ENCODE peak calls at places on chromosomes 12 and 14, in seven cellular contexts. C is PC-3; A is HL-60; T is fibroblast of lung; G is CD8-positive, alpha-beta memory T cell; K is tibial nerve; Q is thoracic aorta. I is an unnamed sample.
A peak's percentile ranks its signal among the peaks of the same experiment; 100 is the strongest.

GRCh38 chr14:95460647-95461478 is 55.6 kb downstream of the SYNE3 start:
- DNase-seq in G (no peak), Q (peak; percentile 45), T (peak; percentile 80), C (peak; percentile 45), K (no peak), A (no peak), I (peak; percentile 11)

GRCh38 chr12:6141048-6141447 is 16.6 kb upstream of the VWF start:
- DNase-seq in K (peak; percentile 26), T (no peak), A (peak; percentile 70), C (no peak), G (no peak), Q (no peak), I (no peak)

GRCh38 chr12:117472983-117473382 is 111.6 kb upstream of the NOS1 start:
- DNase-seq in Q (no peak), T (no peak), C (peak; percentile 33), A (no peak), G (no peak), K (no peak), I (peak; percentile 20)

GRCh38 chr12:124392271-124392990 is 97.5 kb downstream of the RFLNA start:
- DNase-seq in C (no peak), K (no peak), T (peak; percentile 74), Q (no peak), G (no peak), A (peak; percentile 74), I (no peak)

GRCh38 chr12:110266381-110266909 is 14.6 kb upstream of the ATP2A2 start:
- DNase-seq in G (no peak), T (no peak), C (no peak), K (no peak), A (no peak), Q (no peak), I (no peak)

GRCh38 chr14:101077511-101078074 is 174.1 kb upstream of the RTL1 start:
- DNase-seq in K (no peak), T (peak; percentile 68), Q (no peak), C (no peak), A (no peak), G (no peak), I (no peak)

GRCh38 chr14:94048676-94049624 is 22.8 kb downstream of the OTUB2 start:
- DNase-seq in A (no peak), T (no peak), K (no peak), G (no peak), Q (no peak), C (no peak), I (no peak)

GRCh38 chr12:51752490-51752889 is 96.0 kb downstream of the FIGNL2 start:
- DNase-seq in T (peak; percentile 91), K (peak; percentile 48), Q (peak; percentile 31), G (no peak), A (no peak), C (peak; percentile 33), I (peak; percentile 65)

GRCh38 chr12:16807731-16808130 is 201.8 kb upstream of the LMO3 start:
- DNase-seq in Q (no peak), G (no peak), T (no peak), C (no peak), A (no peak), K (no peak), I (no peak)

GRCh38 chr14:73125169-73125588 is 11.1 kb upstream of the PSEN1 start:
- DNase-seq in C (no peak), K (no peak), Q (no peak), T (no peak), G (no peak), A (no peak), I (no peak)

GRCh38 chr12:130266751-130267150 is 70.9 kb upstream of the PIWIL1 start:
- DNase-seq in Q (no peak), A (no peak), G (no peak), K (no peak), C (no peak), T (no peak), I (no peak)

GRCh38 chr14:89221109-89221508 is 195.9 kb downstream of the FOXN3 start:
- DNase-seq in C (peak; percentile 20), Q (no peak), A (no peak), T (peak; percentile 84), K (no peak), G (no peak), I (no peak)

GRCh38 chr12:11812558-11813421 is 163.3 kb downstream of the ETV6 start:
- DNase-seq in Q (no peak), G (no peak), C (no peak), A (no peak), K (no peak), T (peak; percentile 70), I (no peak)

GRCh38 chr12:11814362-11814761 is 164.9 kb downstream of the ETV6 start:
- DNase-seq in Q (no peak), A (no peak), C (peak; percentile 54), K (no peak), G (no peak), T (peak; percentile 89), I (no peak)

GRCh38 chr12:11810962-11811361 is 161.5 kb downstream of the ETV6 start:
- DNase-seq in G (no peak), Q (no peak), T (peak; percentile 14), K (no peak), A (no peak), C (no peak), I (no peak)

GRCh38 chr12:11815397-11815796 is 165.9 kb downstream of the ETV6 start:
- DNase-seq in Q (no peak), T (no peak), A (no peak), G (no peak), C (peak; percentile 22), K (no peak), I (no peak)

DNA sequence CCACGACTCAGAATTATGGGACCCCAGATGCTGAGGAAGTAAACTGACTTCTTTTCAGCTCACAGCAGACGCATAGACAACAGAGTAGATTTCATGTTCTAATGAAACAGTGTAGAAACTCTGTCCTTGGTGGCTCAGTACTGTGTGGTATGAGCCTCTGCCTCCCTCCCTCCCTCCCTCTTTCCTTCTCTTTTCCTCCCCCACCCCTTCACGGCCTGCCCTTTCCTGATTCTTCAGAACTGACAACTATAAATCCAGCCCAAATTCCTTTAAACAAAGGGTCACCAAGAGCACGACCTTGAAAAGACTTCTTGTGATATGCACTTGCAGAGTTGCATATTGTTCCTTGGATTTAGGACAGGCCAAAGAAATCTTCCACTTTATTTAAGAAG is 163.9 kb downstream of the ETV6 start:
- DNase-seq in C (no peak), A (no peak), G (no peak), Q (no peak), T (peak; percentile 15), K (no peak), I (no peak)
- H3K4me3 ChIP-seq in C (no peak overlapping the region), A (no peak overlapping the region), G (no peak overlapping the region), Q (peak overlapping the region; percentile 68), T (no peak overlapping the region), K (peak overlapping the region; percentile 15), I (no peak overlapping the region)

DNA sequence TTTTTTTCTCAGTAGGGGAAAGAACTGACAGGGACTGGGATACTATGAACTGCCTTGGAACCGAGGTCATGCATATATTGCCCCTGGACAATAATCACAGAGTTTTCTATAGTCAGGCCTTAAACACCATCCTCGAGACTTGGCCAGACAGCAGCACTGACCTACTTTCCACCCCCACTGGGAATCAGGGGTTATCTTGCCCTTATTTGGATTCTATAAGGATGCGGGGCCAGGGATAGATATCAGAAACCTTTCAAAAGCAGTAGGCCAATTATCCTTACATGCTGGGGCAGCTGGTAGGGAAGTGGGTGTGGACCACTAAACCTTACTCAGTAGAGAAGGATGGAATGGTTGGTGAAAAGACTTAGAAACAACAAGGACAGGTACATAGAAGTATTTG is 2.0 kb downstream of the ZNF219 start:
- DNase-seq in C (no peak), G (no peak), Q (no peak), K (no peak), T (no peak), A (no peak), I (no peak)
- H3K4me3 ChIP-seq in C (no peak overlapping the region), G (no peak overlapping the region), Q (no peak overlapping the region), K (no peak overlapping the region), T (no peak overlapping the region), A (no peak overlapping the region), I (no peak overlapping the region)

DNA sequence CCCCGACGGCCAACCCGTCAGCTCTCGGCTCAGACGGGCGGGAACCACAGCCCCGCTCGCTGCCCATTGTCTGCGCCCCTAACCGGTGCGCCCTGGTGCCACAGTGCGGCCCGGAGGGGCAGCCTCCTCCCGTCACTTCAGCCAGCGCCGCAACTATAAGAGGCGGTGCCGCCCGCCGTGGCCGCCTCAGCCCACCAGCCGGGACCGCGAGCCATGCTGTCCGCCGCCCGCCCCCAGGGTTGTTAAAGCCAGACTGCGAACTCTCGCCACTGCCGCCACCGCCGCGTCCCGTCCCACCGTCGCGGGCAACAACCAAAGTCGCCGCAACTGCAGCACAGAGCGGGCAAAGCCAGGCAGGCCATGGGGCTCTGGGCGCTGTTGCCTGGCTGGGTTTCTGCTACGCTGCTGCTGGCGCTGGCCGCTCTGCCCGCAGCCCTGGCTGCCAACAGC is at the start of gene WNT1:
- DNase-seq in T (no peak), K (no peak), Q (no peak), A (no peak), C (no peak), G (peak; percentile 4), I (no peak)
- H3K4me3 ChIP-seq in T (no peak within 1 kb of the TSS), K (peak within 1 kb of the TSS; percentile 5), Q (peak within 1 kb of the TSS; percentile 63), A (peak within 1 kb of the TSS; percentile 0), C (peak within 1 kb of the TSS; percentile 67), G (peak within 1 kb of the TSS; percentile 89), I (no peak within 1 kb of the TSS)

GRCh38 chr14:92514844-92515509 is 1.4 kb downstream of the RIN3 start:
- DNase-seq in C (no peak), K (no peak), G (no peak), Q (no peak), T (no peak), A (no peak), I (no peak)
- H3K4me3 ChIP-seq in C (peak overlapping the region; percentile 69), K (peak overlapping the region; percentile 52), G (peak overlapping the region; percentile 74), Q (peak overlapping the region; percentile 97), T (peak overlapping the region; percentile 80), A (peak overlapping the region; percentile 53), I (no peak overlapping the region)

DNA sequence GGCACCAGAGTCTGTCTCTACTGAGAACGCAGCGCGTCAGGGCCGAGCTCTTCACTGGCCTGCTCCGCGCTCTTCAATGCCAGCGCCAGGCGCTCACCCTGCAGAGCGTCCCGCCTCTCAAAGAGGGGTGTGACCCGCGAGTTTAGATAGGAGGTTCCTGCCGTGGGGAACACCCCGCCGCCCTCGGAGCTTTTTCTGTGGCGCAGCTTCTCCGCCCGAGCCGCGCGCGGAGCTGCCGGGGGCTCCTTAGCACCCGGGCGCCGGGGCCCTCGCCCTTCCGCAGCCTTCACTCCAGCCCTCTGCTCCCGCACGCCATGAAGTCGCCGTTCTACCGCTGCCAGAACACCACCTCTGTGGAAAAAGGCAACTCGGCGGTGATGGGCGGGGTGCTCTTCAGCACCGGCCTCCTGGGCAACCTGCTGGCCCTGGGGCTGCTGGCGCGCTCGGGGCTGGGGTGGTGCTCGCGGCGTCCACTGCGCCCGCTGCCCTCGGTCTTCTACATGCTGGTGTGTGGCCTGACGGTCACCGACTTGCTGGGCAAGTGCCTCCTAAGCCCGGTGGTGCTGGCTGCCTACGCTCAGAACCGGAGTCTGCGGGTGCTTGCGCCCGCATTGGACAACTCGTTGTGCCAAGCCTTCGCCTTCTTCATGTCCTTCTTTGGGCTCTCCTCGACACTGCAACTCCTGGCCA is at the start of gene PTGDR:
- DNase-seq in C (no peak), T (peak; percentile 24), Q (no peak), G (peak; percentile 43), A (no peak), K (no peak), I (no peak)
- H3K4me3 ChIP-seq in C (peak within 1 kb of the TSS; percentile 36), T (peak within 1 kb of the TSS; percentile 27), Q (peak within 1 kb of the TSS; percentile 65), G (peak within 1 kb of the TSS; percentile 70), A (no peak within 1 kb of the TSS), K (peak within 1 kb of the TSS; percentile 28), I (no peak within 1 kb of the TSS)

I was measured in body of pancreas.